ENCODE peak calls at places on chromosomes 5 and 9, in nine cellular contexts. S, W, Z, X, P, J, N, D and I are unnamed samples.

GRCh38 chr5:110963495-110963894 is 108.0 kb upstream of the TSLP start:
- DNase-seq in S (no peak), W (no peak), Z (no peak), X (no peak), P (no peak), J (no peak), N (no peak), D (no peak), I (no peak)

GRCh38 chr5:168947212-168947868 is 353.6 kb downstream of the SLIT3 start:
- DNase-seq in S (peak), W (peak), Z (no peak), X (no peak), P (peak), J (no peak), N (peak), D (peak), I (peak)

GRCh38 chr5:171469336-171469735 is 49.9 kb downstream of the FGF18 start:
- DNase-seq in S (no peak), W (no peak), Z (no peak), X (no peak), P (no peak), J (no peak), N (no peak), D (no peak), I (no peak)

GRCh38 chr5:154221371-154221896 is 30.9 kb downstream of the GALNT10 start:
- DNase-seq in S (peak), W (no peak), Z (no peak), X (peak), P (peak), J (no peak), N (peak), D (peak), I (no peak)

GRCh38 chr9:35042081-35042604 is 30.3 kb downstream of the VCP start:
- DNase-seq in S (no peak), W (no peak), Z (no peak), X (no peak), P (peak), J (peak), N (no peak), D (peak), I (no peak)

GRCh38 chr9:130305381-130305780 is 39.8 kb downstream of the HMCN2 start:
- DNase-seq in S (no peak), W (peak), Z (no peak), X (no peak), P (no peak), J (no peak), N (no peak), D (no peak), I (no peak)

GRCh38 chr5:35151151-35151920 is 79.0 kb downstream of the PRLR start:
- DNase-seq in S (no peak), W (no peak), Z (no peak), X (no peak), P (no peak), J (no peak), N (no peak), D (peak), I (no peak)

GRCh38 chr5:82493217-82493616 is 215.1 kb upstream of the RPS23 start:
- DNase-seq in S (no peak), W (no peak), Z (no peak), X (no peak), P (no peak), J (no peak), N (no peak), D (no peak), I (no peak)

GRCh38 chr9:114894801-114895433 is 35.5 kb downstream of the TNFSF8 start:
- DNase-seq in S (peak), W (no peak), Z (no peak), X (no peak), P (peak), J (no peak), N (no peak), D (peak), I (no peak)

GRCh38 chr9:70439991-70440706 is 25.7 kb upstream of the KLF9 start:
- DNase-seq in S (no peak), W (no peak), Z (no peak), X (no peak), P (no peak), J (no peak), N (no peak), D (peak), I (no peak)

GRCh38 chr9:113219972-113220371 is 1.1 kb downstream of the FKBP15 start:
- DNase-seq in S (no peak), W (no peak), Z (no peak), X (no peak), P (no peak), J (no peak), N (no peak), D (peak), I (no peak)